ENCODE peak calls at places on chromosomes 3 and 15, in four cellular contexts. G is WTC11, Y is H1, P is K562. X is an unnamed sample.
A peak's percentile ranks its signal among the peaks of the same experiment; 100 is the strongest.

GRCh38 chr15:69324565-69324964 is 25.9 kb downstream of the PAQR5 start:
- DNase-seq in P (no peak), Y (no peak), G (no peak), X (no peak)

GRCh38 chr3:190265126-190265525 is 57.1 kb downstream of the CLDN1 start:
- DNase-seq in G (no peak), Y (no peak), P (no peak), X (no peak)

GRCh38 chr3:149247929-149248691 is 26.5 kb upstream of the CP start:
- DNase-seq in Y (no peak), G (no peak), P (no peak), X (no peak)

GRCh38 chr3:44039006-44039405 is 202.7 kb upstream of the TOPAZ1 start:
- DNase-seq in G (no peak), Y (no peak), P (no peak), X (no peak)

GRCh38 chr3:72814308-72814707 is 33.9 kb downstream of the SHQ1 start:
- DNase-seq in Y (no peak), G (no peak), P (no peak), X (no peak)

GRCh38 chr3:180048840-180049239 is 12.1 kb upstream of the PEX5L start:
- DNase-seq in Y (no peak), G (no peak), P (no peak), X (no peak)

GRCh38 chr3:124592658-124593441 is 137.4 kb upstream of the UMPS start:
- DNase-seq in G (no peak), Y (no peak), P (no peak), X (no peak)

GRCh38 chr15:35560895-35561294 is 14.9 kb upstream of the DPH6 start:
- DNase-seq in Y (no peak), G (no peak), P (no peak), X (no peak)

GRCh38 chr3:99646107-99646435 is 7.7 kb downstream of the COL8A1 start:
- DNase-seq in Y (no peak), P (no peak), G (no peak), X (no peak)

GRCh38 chr3:140767536-140767935 is 89.7 kb downstream of the TRIM42 start:
- DNase-seq in G (no peak), P (no peak), Y (no peak), X (no peak)

GRCh38 chr15:54681578-54681977 is 515.2 kb downstream of the RSL24D1 start:
- DNase-seq in Y (no peak), G (no peak), P (no peak), X (no peak)

GRCh38 chr3:62453448-62453847 is 80.1 kb upstream of the FEZF2 start:
- DNase-seq in Y (no peak), P (no peak), G (no peak), X (no peak)

GRCh38 chr15:45589296-45589695 is 2.1 kb downstream of the BLOC1S6 start:
- DNase-seq in Y (no peak), P (no peak), G (no peak), X (no peak)

GRCh38 chr3:131922356-131922755 is 112.5 kb downstream of the CPNE4 start:
- DNase-seq in G (no peak), Y (no peak), P (no peak), X (no peak)

GRCh38 chr3:5198986-5199731 is 11.7 kb downstream of the EDEM1 start:
- DNase-seq in Y (no peak), G (no peak), P (no peak), X (no peak)
- TF ChIP-seq TEAD4 in Y (no peak), G (no peak), P (no peak), X (no peak)

DNA sequence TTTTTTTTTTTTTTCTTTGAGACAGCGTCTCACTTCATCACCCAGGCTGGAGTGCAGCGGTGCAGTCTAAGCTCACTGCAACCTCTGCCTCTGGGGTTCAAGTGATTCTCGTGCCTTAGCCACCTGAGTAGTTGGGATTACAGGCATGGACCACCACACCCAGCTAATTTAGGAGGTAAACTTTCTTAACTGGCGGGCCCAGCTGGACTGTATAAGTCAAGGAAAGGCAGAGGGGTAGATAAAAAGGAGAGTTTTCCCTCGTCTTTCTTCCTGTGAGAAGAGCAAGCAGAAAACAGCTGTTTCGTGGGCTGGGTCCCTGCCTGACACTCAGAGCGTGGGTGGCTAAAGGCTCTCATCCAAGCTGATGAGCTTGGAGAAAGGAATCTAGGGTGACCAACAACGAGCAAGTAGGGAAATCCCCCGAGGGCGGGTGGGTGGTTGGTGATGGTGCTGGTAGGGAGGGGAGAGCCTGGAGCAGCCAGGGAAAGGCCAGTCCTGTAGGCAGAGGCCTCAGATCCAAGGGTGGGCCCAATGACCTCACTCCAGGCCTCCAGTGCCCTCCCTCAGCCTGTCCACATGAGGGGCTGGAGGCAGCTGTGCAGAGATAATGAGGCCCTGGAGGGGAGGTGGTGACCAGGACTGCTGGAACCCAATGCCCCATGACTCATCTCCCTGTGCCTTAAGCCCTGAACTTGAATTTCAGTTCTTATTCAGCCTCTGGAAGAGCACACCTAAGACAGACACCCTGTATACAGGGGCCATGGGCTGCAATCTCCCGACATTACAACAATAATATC is 43.1 kb upstream of the LIMD1 start:
- DNase-seq in G (no peak), P (peak; percentile 80), Y (peak; percentile 13), X (no peak)
- TF ChIP-seq TEAD4 in G (no peak), P (no peak), Y (no peak), X (peak; percentile 61)

GRCh38 chr3:193046369-193046768 is 128.7 kb upstream of the MB21D2 start:
- DNase-seq in G (no peak), P (no peak), Y (no peak), X (no peak)
- TF ChIP-seq TEAD4 in G (no peak), P (no peak), Y (no peak), X (no peak)

DNA sequence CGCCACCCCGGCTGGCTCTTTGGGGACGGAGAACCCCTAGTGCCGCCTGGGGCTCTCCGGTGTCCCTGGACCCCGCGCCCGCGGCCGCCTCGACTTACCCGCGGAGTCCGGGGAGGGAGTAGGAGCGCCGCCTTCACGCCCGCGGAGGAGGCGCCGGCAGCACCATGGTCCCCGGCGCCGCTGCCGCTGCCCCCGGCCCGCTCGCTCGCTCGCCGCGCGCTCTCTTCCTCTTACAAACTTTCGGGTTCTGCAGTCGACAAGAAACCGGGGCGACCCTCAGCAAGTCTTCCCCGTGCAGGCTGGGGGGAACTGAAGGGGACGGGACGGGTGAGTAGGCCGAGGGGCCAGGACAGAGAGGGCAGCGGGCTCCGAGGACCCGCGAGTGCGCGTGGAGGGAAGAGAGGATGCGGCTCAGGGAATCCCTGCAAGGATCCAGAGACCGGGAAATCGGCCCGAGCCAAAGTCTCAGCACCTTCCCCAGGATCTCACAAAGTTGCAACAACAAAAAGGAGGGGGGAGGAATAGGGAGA is 2.0 kb downstream of the FOXP1 start:
- DNase-seq in Y (no peak), P (peak; percentile 10), G (peak; percentile 45), X (peak; percentile 71)
- TF ChIP-seq TEAD4 in Y (no peak), P (no peak), G (no peak), X (no peak)

DNA sequence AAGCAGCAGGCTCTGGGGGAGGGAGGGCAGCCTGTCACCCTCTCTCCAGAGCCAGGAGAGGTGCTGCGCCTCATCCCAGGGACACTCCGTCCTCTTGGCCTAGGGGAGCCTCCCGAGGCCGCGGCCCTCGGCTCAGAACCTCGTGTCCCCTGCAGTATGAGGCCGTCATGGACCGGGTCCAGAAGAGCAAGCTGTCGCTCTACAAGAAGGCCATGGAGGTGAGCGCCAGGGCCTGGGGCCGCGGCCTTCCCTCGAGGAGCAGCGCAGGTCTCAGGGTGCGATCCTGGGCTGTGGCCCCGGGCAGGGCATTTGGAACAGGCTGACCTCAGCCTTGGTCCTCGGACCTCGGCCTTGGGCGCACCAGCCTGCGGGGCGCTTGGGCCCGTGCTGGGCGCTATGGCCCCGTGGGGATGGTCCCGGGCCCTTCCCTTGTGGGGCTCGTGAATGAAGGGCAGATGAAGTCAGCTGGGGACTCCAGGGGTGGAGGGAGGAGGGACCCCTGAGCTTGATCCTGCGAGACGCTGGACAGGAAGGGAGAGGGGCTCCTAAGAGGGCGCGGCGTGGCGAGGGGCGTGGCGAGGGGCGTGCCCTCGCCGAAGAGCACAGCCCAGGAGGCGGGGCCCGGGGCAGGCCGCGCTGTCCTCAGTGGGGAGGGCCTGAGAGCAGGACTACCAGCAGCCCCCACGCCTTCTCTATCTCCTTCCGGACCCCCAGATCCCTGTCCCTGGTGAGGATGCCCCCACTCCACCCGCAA is 32.9 kb downstream of the PSTPIP1 start:
- DNase-seq in P (peak; percentile 91), Y (no peak), G (peak; percentile 66), X (peak; percentile 32)
- TF ChIP-seq TEAD4 in P (no peak), Y (no peak), G (no peak), X (no peak)

GRCh38 chr15:72859757-72860145 is 76.2 kb upstream of the ADPGK start:
- DNase-seq in P (no peak), G (no peak), Y (no peak), X (no peak)

GRCh38 chr15:72858205-72858604 is 74.6 kb upstream of the ADPGK start:
- DNase-seq in Y (no peak), G (no peak), P (no peak), X (no peak)

GRCh38 chr15:72857331-72858065 is 73.9 kb upstream of the ADPGK start:
- DNase-seq in Y (no peak), G (no peak), P (no peak), X (no peak)

GRCh38 chr15:72861511-72861910 is 78.0 kb upstream of the ADPGK start:
- DNase-seq in P (no peak), G (no peak), Y (no peak), X (no peak)

DNA sequence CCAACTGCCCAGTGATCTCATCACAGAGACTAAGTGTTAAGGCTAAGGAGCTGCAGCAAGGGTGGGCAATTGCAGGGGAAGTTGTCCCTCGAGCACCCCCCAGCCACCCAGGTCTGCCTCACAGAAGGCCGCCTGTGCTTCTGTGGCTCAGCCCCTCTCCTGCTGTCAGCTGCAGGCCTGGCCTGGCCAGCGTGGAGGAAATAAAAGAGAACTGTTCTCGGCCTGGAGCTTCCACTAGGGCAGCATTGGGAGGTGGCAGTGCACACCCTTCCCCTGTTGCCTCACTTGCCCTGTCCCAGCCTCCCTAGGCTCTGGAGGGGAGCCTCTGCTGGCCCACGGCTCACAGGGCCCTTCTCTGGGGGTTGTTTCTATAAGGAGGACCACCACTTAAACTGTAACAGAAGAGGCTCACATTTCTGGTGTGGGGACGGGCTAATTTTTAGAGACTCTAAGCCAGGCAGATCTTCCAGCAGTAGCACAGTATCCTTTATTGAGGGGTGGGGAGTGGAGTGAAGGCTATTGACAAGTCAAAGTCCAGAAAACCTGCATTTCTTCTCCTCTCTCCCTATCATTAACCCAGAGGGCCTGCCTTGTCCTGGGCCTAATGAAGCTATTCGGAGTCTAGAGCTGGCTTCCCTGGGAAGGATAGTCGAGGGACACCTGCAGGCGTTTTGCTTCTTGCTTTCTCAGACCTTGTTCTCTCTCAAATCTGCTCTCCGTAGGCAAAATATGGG is 75.6 kb upstream of the ADPGK start:
- DNase-seq in P (no peak), G (no peak), Y (no peak), X (no peak)
- TF ChIP-seq TEAD4 in P (no peak), G (no peak), Y (no peak), X (no peak)

X was measured in SK-N-SH.